ENCODE peak calls at places on chromosome 13, in five cellular contexts. E is HCT116, Q is neural progenitor cell, A is GM23338, B is SK-N-SH. W is an unnamed sample. For H3K27me3, the result is how much of the 10 kb centered on the place peaks cover.

GRCh38 chr13:97200081-97200942 is 21.8 kb upstream of the MBNL2 start:
- DNase-seq in A (no peak), B (no peak), E (no peak), Q (no peak), W (no peak)

GRCh38 chr13:84607614-84608013 is 725.3 kb upstream of the SLITRK1 start:
- DNase-seq in B (no peak), A (no peak), E (no peak), Q (no peak), W (peak)

GRCh38 chr13:41694902-41695301 is 237.6 kb downstream of the RGCC start:
- DNase-seq in B (no peak), Q (no peak), E (peak), A (no peak), W (peak)

GRCh38 chr13:79393564-79394249 is 12.3 kb downstream of the RBM26 start:
- DNase-seq in A (no peak), E (no peak), Q (no peak), B (no peak), W (peak)

GRCh38 chr13:113207890-113208423 is 512 bp downstream of the PCID2 start:
- DNase-seq in B (no peak), E (no peak), A (peak), Q (peak), W (peak)

GRCh38 chr13:41411536-41411935 is 45.8 kb upstream of the RGCC start:
- DNase-seq in Q (peak), A (peak), E (peak), B (no peak), W (peak)

GRCh38 chr13:112759834-112760233 is 70.0 kb downstream of the ATP11A start:
- DNase-seq in A (no peak), Q (no peak), B (no peak), E (no peak), W (no peak)

GRCh38 chr13:30923423-30923822 is 9.0 kb upstream of the TEX26 start:
- DNase-seq in Q (no peak), B (no peak), A (no peak), E (no peak), W (no peak)

GRCh38 chr13:27533155-27533643 is 82.8 kb upstream of the MTIF3 start:
- DNase-seq in E (peak), Q (peak), A (peak), B (peak), W (peak)

GRCh38 chr13:110173247-110173818 is 133.6 kb downstream of the COL4A1 start:
- DNase-seq in A (no peak), E (no peak), B (no peak), Q (no peak), W (peak)

GRCh38 chr13:96899946-96900345 is 94.3 kb downstream of the OXGR1 start:
- DNase-seq in E (no peak), A (no peak), Q (no peak), B (no peak), W (no peak)

GRCh38 chr13:31236211-31236786 is 36.5 kb downstream of the B3GLCT start:
- DNase-seq in Q (peak), A (peak), B (peak), E (peak), W (peak)

GRCh38 chr13:110774051-110774450 is 60.6 kb downstream of the ING1 start:
- DNase-seq in Q (no peak), A (no peak), E (no peak), B (no peak), W (no peak)

GRCh38 chr13:24176351-24177101 is 16.0 kb downstream of the SPATA13 start:
- DNase-seq in B (no peak), E (no peak), Q (no peak), A (no peak), W (no peak)

GRCh38 chr13:52665325-52665724 is 12.7 kb downstream of the SUGT1 start:
- DNase-seq in Q (peak), A (peak), B (peak), E (peak), W (peak)

GRCh38 chr13:25806304-25806974 is 245.4 kb downstream of the SHISA2 start:
- DNase-seq in A (no peak), E (no peak), B (no peak), Q (no peak), W (peak)

GRCh38 chr13:38385152-38385891 is 35.7 kb downstream of the UFM1 start:
- DNase-seq in E (no peak), Q (no peak), A (no peak), B (no peak), W (no peak)

GRCh38 chr13:54742984-54743383 is 1714.4 kb downstream of the OLFM4 start:
- DNase-seq in Q (no peak), A (no peak), E (no peak), B (no peak), W (peak)

GRCh38 chr13:110507678-110508381 is 53.7 kb downstream of the RAB20 start:
- DNase-seq in B (no peak), A (no peak), E (no peak), Q (no peak), W (peak)

GRCh38 chr13:75633285-75633684 is 2.8 kb upstream of the LMO7 start:
- DNase-seq in E (no peak), Q (no peak), A (no peak), B (no peak), W (peak)

GRCh38 chr13:113172419-113172926 is 14.0 kb downstream of the PROZ start:
- DNase-seq in E (no peak), A (no peak), B (no peak), Q (no peak), W (no peak)

GRCh38 chr13:109700176-109700575 is 86.2 kb downstream of the IRS2 start:
- DNase-seq in B (peak), E (no peak), A (no peak), Q (no peak), W (peak)

GRCh38 chr13:41505209-41505835 is 48.0 kb downstream of the RGCC start:
- DNase-seq in Q (no peak), A (no peak), E (no peak), B (no peak), W (peak)

DNA sequence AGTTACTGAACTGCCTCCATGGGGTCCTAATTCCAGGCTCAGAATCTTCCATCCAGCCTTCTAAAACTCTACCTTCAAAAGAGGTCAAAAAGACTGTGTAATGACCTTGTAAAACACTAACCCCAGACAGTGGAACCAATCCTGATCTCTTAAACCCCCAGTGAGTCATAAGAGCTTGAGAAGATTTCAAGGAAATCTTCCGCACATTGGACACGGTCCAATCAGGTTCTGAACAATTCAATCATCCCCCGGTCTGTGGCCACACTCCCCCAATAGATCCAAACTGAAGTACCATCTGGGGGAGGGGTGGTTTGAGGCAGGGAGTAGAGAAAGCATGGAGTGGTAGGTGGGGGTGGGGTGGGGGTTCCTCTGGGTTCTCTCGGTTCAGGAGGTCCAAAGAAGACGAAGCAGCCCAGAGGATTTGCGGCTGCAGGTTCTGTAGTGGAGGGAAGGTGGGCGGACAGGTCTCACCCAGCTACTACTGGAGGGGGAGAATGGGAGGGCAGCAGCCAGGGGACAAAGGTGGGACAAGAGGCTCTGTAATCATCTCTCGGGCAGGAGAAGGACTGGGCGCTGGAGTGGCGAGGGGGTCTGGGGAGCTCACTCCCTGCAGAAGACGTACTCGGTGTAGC is 1.5 kb downstream of the KCTD12 start:
- DNase-seq in Q (no peak), B (peak), A (no peak), E (no peak), W (peak)
- H3K27ac ChIP-seq in Q (no peak), B (no peak), A (no peak), E (no peak), W (no peak)

DNA sequence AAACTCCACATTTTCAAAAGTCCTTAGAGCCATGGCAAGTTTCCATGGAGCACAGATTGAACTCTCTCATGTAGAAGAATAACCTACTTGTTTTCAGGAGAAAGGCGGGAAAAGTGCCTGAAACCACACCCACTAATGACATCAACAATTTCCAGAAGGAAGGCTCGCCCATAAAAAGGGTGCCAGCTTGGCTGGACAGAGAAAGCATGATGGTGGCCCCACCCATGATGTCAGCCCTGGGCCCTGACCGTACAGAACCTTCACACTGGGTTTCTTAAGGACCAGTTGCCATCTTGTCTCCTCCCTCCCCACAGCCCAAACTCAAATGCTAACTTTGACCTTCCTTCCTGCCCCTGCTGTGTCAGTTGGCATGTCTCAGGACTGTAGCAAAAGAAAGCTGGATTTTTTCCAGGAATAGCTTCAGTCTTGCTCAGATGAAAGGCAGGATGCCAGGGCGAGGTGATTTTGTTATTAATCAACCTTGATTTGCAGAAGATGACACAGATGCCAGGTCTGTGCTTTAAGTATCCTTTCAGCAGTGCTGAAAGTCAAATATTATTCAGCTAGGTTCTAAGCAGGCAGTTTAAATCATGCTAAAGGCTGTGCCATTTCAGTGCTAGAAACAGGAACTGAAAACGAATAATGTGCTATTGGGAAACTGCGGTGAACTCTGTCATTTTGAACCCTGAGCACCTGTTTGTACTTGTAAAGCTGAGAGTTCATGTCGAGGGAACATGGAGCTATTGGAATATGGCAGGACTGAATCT is 89.5 kb upstream of the RFC3 start:
- DNase-seq in B (no peak), E (no peak), Q (no peak), A (no peak), W (peak)
- TF ChIP-seq EZH2phosphoT487 in B (no peak), E (no peak), Q (no peak), A (no peak), W (no peak)

GRCh38 chr13:94706101-94706853 is 6.1 kb downstream of the SOX21 start:
- DNase-seq in Q (peak), E (no peak), A (peak), B (no peak), W (no peak)

GRCh38 chr13:94708031-94708571 is 4.2 kb downstream of the SOX21 start:
- DNase-seq in A (peak), B (peak), E (no peak), Q (peak), W (no peak)

GRCh38 chr13:94706854-94707399 is 5.4 kb downstream of the SOX21 start:
- DNase-seq in B (peak), A (peak), E (no peak), Q (peak), W (no peak)

GRCh38 chr13:94708971-94709614 is 3.3 kb downstream of the SOX21 start:
- DNase-seq in E (no peak), B (no peak), Q (no peak), A (peak), W (no peak)

DNA sequence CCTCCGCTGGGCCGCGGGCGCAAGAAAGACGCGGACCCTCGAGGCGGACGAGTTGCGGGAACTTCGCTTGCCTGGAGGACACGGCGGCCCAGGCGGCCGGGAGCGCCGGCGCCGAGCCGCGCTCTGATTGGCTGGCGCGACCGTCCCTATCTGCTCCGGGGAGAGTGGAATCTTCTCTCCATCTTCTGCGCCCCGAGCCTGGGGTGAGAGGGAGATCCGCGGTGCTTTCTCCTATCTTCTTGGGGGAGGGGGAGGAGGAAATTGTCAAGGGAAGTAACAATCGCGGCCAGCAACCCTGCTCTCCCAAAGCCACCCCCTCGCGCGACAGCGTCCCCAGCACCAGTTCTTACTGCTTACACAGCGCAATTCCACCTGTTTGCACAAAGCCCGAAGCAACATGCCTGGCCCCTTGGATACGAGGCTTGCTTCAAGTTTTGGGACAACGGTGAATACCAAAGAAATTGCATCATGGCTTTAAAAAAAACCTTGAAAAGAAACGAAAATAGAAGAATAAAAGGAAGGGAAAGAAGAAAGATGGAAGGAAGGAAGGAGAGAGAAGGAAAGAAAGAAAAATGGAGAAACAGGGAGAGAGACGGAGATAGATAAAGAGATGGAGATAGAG is 4.8 kb downstream of the SOX21 start:
- DNase-seq in B (peak), A (peak), Q (peak), E (no peak), W (no peak)
- H3K27me3 ChIP-seq in B (half or more), A (half or more), Q (under half), E (under half), W (under half)

GRCh38 chr13:58964048-58964447 is 1199.7 kb downstream of the DIAPH3 start:
- DNase-seq in B (no peak), E (no peak), A (no peak), Q (no peak), W (no peak)

GRCh38 chr13:58963321-58963720 is 1200.4 kb downstream of the DIAPH3 start:
- DNase-seq in A (no peak), Q (no peak), E (no peak), B (no peak), W (no peak)

GRCh38 chr13:58955546-58956385 is 1208.0 kb downstream of the DIAPH3 start:
- DNase-seq in A (no peak), Q (no peak), E (no peak), B (no peak), W (no peak)

GRCh38 chr13:58960909-58961308 is 1202.8 kb downstream of the DIAPH3 start:
- DNase-seq in B (peak), Q (peak), E (no peak), A (peak), W (peak)
- H3K27ac ChIP-seq in B (no peak), Q (no peak), E (no peak), A (no peak), W (no peak)

GRCh38 chr13:93476175-93476574 is 249.6 kb downstream of the GPC6 start:
- DNase-seq in A (no peak), B (no peak), E (no peak), Q (no peak), W (peak)
- TF ChIP-seq EZH2phosphoT487 in A (no peak), B (no peak), E (no peak), Q (no peak), W (no peak)

DNA sequence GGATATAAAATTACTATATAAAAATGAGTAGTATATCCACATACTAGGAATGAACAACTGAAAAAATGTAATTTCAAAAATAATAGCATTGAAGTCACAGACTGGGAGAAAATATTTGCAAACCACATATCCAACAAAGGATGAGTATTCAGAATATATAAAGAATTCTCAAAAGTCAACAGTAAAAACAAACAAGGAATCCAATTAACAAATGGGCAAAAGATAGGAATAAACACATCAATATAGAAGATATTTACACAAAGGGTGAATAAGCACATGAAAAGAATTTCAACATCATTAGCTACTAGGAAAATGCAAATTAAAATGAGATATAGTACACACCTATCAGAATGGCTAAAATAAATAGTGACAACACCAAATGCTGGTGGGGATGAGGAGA is 37.0 kb downstream of the MYCBP2 start:
- DNase-seq in B (no peak), Q (no peak), E (no peak), A (no peak), W (peak)
- H3K27me3 ChIP-seq in B (under half), Q (under half), E (under half), A (under half), W (under half)

GRCh38 chr13:51600703-51601102 is 16.4 kb downstream of the WDFY2 start:
- DNase-seq in B (no peak), Q (no peak), A (no peak), E (no peak), W (no peak)
- H3K27ac ChIP-seq in B (no peak), Q (no peak), A (no peak), E (no peak), W (no peak)